ENCODE peak calls at places on chromosome 6, in four cellular contexts. X is effector memory CD8-positive, alpha-beta T cell; W is stimulated activated CD8-positive, alpha-beta memory T cell treated with anti-CD3 and anti-CD28 coated beads, Interleukin-15, amount 100 ng/mL, for 24 hours; C is GM06990. P is an unnamed sample.

GRCh38 chr6:102662851-102663250 is 1269.3 kb downstream of the GRIK2 start:
- DNase-seq in C (no peak), X (no peak), W (no peak), P (no peak)

GRCh38 chr6:66328181-66328580 is 621.2 kb upstream of the EYS start:
- DNase-seq in X (no peak), C (no peak), W (no peak), P (no peak)

GRCh38 chr6:16783485-16783884 is 22.2 kb upstream of the ATXN1 start:
- DNase-seq in C (no peak), X (no peak), W (no peak), P (no peak)

GRCh38 chr6:131130546-131130925 is 4.7 kb upstream of the AKAP7 start:
- DNase-seq in W (no peak), X (no peak), C (no peak), P (no peak)

GRCh38 chr6:157631838-157632237 is 191.2 kb upstream of the SNX9 start:
- DNase-seq in W (no peak), X (no peak), C (no peak), P (no peak)

GRCh38 chr6:133778414-133778813 is 110.5 kb upstream of the TCF21 start:
- DNase-seq in C (no peak), W (no peak), X (no peak), P (peak)

GRCh38 chr6:112109267-112109666 is 21.9 kb downstream of the FAM229B start:
- DNase-seq in W (no peak), X (no peak), C (no peak), P (no peak)

GRCh38 chr6:80642452-80642851 is 536.0 kb downstream of the BCKDHB start:
- DNase-seq in X (no peak), W (no peak), C (no peak), P (peak)

GRCh38 chr6:81606965-81607381 is 145.5 kb downstream of the TENT5A start:
- DNase-seq in C (no peak), W (no peak), X (no peak), P (peak)

GRCh38 chr6:52745764-52746201 is 17.5 kb downstream of the GSTA2 start:
- DNase-seq in C (no peak), X (no peak), W (no peak), P (no peak)

GRCh38 chr6:16769131-16769985 is 8.1 kb upstream of the ATXN1 start:
- DNase-seq in X (peak), C (peak), W (no peak), P (peak)

GRCh38 chr6:109834131-109834530 is 143.0 kb downstream of the FIG4 start:
- DNase-seq in W (no peak), C (no peak), X (no peak), P (no peak)

GRCh38 chr6:169969372-169970099 is 218.1 kb downstream of the ERMARD start:
- DNase-seq in C (no peak), W (no peak), X (no peak), P (no peak)

GRCh38 chr6:9248125-9248524 is 812.8 kb upstream of the SLC35B3 start:
- DNase-seq in C (no peak), W (no peak), X (no peak), P (no peak)

GRCh38 chr6:48080227-48081009 is 30.6 kb downstream of the PTCHD4 start:
- DNase-seq in W (no peak), X (no peak), C (no peak), P (no peak)

GRCh38 chr6:106536863-106537262 is 92.4 kb downstream of the RTN4IP1 start:
- DNase-seq in C (no peak), X (no peak), W (no peak), P (no peak)

GRCh38 chr6:38143191-38144154 is 323.9 kb downstream of the ZFAND3 start:
- DNase-seq in W (no peak), X (no peak), C (no peak), P (no peak)

GRCh38 chr6:145815351-145815772 is 767 bp upstream of the FBXO30 start:
- DNase-seq in W (no peak), X (no peak), C (no peak), P (no peak)

GRCh38 chr6:132304891-132305305 is 96.4 kb downstream of the MOXD1 start:
- DNase-seq in X (no peak), C (no peak), W (no peak), P (no peak)

GRCh38 chr6:41375598-41376151 is 40.3 kb downstream of the NCR2 start:
- DNase-seq in X (no peak), W (no peak), C (no peak), P (no peak)

GRCh38 chr6:162973975-162974374 is 246.2 kb downstream of the PACRG start:
- DNase-seq in X (no peak), C (no peak), W (no peak), P (no peak)

GRCh38 chr6:64013061-64013410 is 377.4 kb downstream of the PHF3 start:
- DNase-seq in W (no peak), X (no peak), C (no peak), P (no peak)

GRCh38 chr6:26223677-26224546 is 136.7 kb downstream of the HFE start:
- DNase-seq in X (peak), C (peak), W (no peak), P (peak)

P was measured in AG09309.